ENCODE peak calls at places on chromosomes 16 and 17, in six cellular contexts. J, U, L, S, V and I are unnamed samples.

GRCh38 chr16:67948015-67948414 is 4.1 kb upstream of the LCAT start:
- DNase-seq in J (no peak), U (no peak), L (no peak), S (no peak), V (no peak), I (no peak)

GRCh38 chr17:74954665-74955421 is 17.7 kb downstream of the HID1 start:
- DNase-seq in J (no peak), U (no peak), L (no peak), S (no peak), V (peak), I (no peak)

GRCh38 chr17:68344701-68345136 is 53.4 kb downstream of the ARSG start:
- DNase-seq in J (no peak), U (no peak), L (no peak), S (no peak), V (no peak), I (no peak)

GRCh38 chr16:4354512-4355409 is 3.6 kb upstream of the PAM16 start:
- DNase-seq in J (no peak), U (no peak), L (no peak), S (no peak), V (no peak), I (no peak)

GRCh38 chr17:29615492-29616299 is 7.0 kb downstream of the CORO6 start:
- DNase-seq in J (peak), U (no peak), L (peak), S (peak), V (peak), I (peak)

GRCh38 chr16:84059946-84060901 is 17.6 kb upstream of the SLC38A8 start:
- DNase-seq in J (no peak), U (no peak), L (no peak), S (no peak), V (no peak), I (no peak)

GRCh38 chr17:71975998-71976649 is 144.7 kb upstream of the SOX9 start:
- DNase-seq in J (no peak), U (no peak), L (no peak), S (no peak), V (peak), I (no peak)

GRCh38 chr16:89024546-89024945 is 47.5 kb upstream of the CBFA2T3 start:
- DNase-seq in J (no peak), U (no peak), L (no peak), S (no peak), V (no peak), I (no peak)

GRCh38 chr16:87946596-87947350 is 4.5 kb upstream of the BANP start:
- DNase-seq in J (no peak), U (no peak), L (no peak), S (no peak), V (no peak), I (no peak)

DNA sequence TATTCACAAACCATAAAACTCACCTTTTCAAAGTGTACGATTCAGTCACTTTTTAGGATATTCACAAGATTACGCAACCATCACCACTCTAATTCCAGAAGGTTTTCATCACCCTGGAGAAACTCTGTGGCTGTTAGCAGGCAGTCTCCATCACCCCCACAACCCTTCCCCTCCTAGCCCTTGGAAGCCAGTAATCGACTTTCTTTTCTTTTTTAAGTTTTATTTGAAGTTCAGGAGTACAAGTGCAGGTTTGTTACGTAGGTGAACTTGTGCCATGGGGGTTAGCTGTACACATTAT is 363.5 kb downstream of the CPPED1 start:
- DNase-seq in J (no peak), U (no peak), L (no peak), S (no peak), V (no peak), I (no peak)
- TF ChIP-seq POLR2AphosphoS5 in J (no peak), U (no peak), L (no peak), S (no peak), V (no peak), I (no peak)

DNA sequence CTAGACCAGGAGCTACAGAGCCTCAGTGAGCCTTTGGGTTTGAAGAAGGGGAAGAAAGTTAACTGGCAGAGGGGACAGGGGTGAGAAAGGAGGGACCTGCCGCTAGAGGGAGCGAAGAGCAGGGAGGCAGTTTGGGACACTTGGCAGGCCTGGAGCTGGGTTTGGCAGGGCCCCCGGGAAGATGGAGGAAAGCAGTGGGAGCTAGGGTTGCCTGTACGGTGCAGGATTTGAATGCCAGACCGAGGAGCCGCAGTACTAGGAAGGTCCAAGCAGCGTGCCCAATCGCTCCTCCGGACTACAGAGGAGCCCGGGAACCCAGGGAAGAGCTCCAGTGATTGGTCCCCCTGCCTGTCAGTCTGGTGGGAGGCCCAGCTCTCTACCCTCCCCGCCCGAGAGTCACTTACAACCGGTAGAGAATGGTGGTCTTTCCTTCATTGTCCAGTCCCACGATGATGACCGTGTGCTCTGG is 1.3 kb downstream of the ARL5C start:
- DNase-seq in J (peak), U (peak), L (peak), S (peak), V (peak), I (peak)
- TF ChIP-seq TAF1 in J (no peak), U (no peak), L (peak), S (no peak), V (peak), I (no peak)

DNA sequence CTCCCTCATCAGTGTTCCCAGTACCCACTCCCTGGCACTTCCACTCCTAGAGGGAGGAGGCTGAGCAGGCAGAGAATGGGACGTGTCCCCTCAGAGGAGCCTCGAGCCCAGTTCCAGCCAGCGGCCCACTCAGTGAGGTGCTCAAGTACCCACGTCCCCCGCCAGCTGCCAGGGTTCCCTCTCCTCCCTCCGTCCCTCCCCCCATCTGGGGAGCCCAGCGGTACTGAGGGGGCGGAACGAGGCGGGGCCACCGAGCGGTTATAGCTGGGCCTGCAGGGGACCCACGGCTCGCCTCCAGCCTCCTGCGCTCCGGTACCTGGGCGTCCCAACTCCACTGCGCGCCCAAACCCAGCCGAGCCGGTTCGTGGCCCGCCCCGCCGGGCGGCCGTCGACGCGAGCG is at the start of gene NPW:
- DNase-seq in J (peak), U (no peak), L (peak), S (no peak), V (peak), I (no peak)
- TF ChIP-seq POLR2AphosphoS5 in J (no peak), U (no peak), L (no peak), S (no peak), V (no peak), I (no peak)

GRCh38 chr16:1991588-1992474 is 2.1 kb downstream of the SYNGR3 start:
- DNase-seq in J (peak), U (peak), L (peak), S (peak), V (peak), I (peak)
- TF ChIP-seq TAF1 in J (peak), U (no peak), L (no peak), S (no peak), V (no peak), I (peak)

GRCh38 chr16:53898993-53899392 is 195.0 kb downstream of the FTO start:
- DNase-seq in J (no peak), U (no peak), L (no peak), S (no peak), V (no peak), I (no peak)

GRCh38 chr16:53892155-53892554 is 188.2 kb downstream of the FTO start:
- DNase-seq in J (peak), U (no peak), L (peak), S (no peak), V (peak), I (no peak)

GRCh38 chr16:53896711-53897110 is 192.8 kb downstream of the FTO start:
- DNase-seq in J (no peak), U (no peak), L (no peak), S (no peak), V (no peak), I (no peak)

GRCh38 chr16:53891409-53892139 is 187.6 kb downstream of the FTO start:
- DNase-seq in J (no peak), U (no peak), L (no peak), S (no peak), V (no peak), I (no peak)

DNA sequence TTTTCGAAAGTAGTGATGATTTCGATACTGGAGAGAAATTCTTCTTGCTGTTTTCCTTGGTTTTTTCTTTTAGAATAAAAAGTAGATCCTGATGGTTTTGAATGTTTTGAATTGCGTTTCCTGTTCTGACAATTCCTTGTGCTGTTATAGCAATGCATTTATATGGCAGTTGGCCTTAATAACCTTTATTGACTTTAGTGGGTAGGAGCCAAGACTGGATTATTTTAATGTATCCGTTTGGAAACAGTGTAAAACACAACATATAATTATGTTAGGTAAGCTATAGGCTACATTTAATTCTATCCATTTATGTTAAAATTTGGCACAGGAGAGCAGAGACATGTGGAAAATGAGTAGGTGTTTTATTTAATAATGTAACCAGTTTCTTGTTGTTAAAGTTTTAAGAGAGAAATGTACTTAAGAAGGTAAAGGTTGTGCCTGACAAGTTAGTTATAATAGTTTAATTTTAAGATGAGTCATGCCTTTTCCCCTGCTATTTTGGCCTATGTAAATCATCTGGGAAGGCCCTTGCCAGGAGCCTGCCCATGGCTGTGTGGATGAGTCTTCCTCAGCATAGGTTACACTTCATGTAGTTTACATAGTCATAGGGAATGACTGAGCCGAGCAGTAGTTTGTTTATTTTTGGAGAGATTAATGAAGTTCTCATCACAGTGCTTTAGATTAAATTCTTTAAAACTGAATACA is 189.9 kb downstream of the FTO start:
- DNase-seq in J (no peak), U (no peak), L (no peak), S (no peak), V (no peak), I (no peak)
- TF ChIP-seq POLR2AphosphoS5 in J (no peak), U (no peak), L (no peak), S (no peak), V (no peak), I (no peak)

GRCh38 chr16:873889-874288 is 73.4 kb upstream of the GNG13 start:
- DNase-seq in J (no peak), U (no peak), L (no peak), S (no peak), V (no peak), I (no peak)
- TF ChIP-seq TAF1 in J (no peak), U (no peak), L (no peak), S (no peak), V (no peak), I (no peak)

GRCh38 chr17:82333279-82334171 is at the start of gene SECTM1:
- DNase-seq in J (no peak), U (no peak), L (no peak), S (no peak), V (peak), I (no peak)
- TF ChIP-seq POLR2AphosphoS5 in J (no peak), U (no peak), L (no peak), S (no peak), V (no peak), I (no peak)